ENCODE peak calls at places on chromosome 9, in five cellular contexts. G is GM04504, F is heart left ventricle, O is sigmoid colon, W is stromal cell of bone marrow. K is an unnamed sample.

GRCh38 chr9:81613002-81613750 is 76.2 kb downstream of the TLE1 start:
- DNase-seq in G (peak), F (peak), O (peak), W (no peak), K (no peak)

GRCh38 chr9:106961623-106962022 is 98.7 kb downstream of the ZNF462 start:
- DNase-seq in G (no peak), F (no peak), O (no peak), W (no peak), K (no peak)

GRCh38 chr9:16718952-16719351 is 151.5 kb downstream of the BNC2 start:
- DNase-seq in G (no peak), F (no peak), O (no peak), W (no peak), K (no peak)

GRCh38 chr9:6549106-6549505 is 96.4 kb downstream of the GLDC start:
- DNase-seq in G (no peak), F (no peak), O (no peak), W (no peak), K (no peak)

GRCh38 chr9:98101416-98101815 is 17.6 kb downstream of the TRIM14 start:
- DNase-seq in G (no peak), F (no peak), O (no peak), W (no peak), K (no peak)

GRCh38 chr9:15298362-15298761 is 8.7 kb downstream of the TTC39B start:
- DNase-seq in G (no peak), F (no peak), O (no peak), W (no peak), K (no peak)

GRCh38 chr9:120104771-120105170 is 475.2 kb downstream of the CDK5RAP2 start:
- DNase-seq in G (no peak), F (no peak), O (no peak), W (no peak), K (no peak)

GRCh38 chr9:125767349-125767748 is 20.2 kb downstream of the PBX3 start:
- DNase-seq in G (no peak), F (no peak), O (no peak), W (no peak), K (no peak)

GRCh38 chr9:94974154-94974860 is 247.8 kb downstream of the AOPEP start:
- DNase-seq in G (no peak), F (no peak), O (no peak), W (no peak), K (no peak)

GRCh38 chr9:19998153-19998552 is 209.3 kb upstream of the SLC24A2 start:
- DNase-seq in G (no peak), F (no peak), O (no peak), W (no peak), K (no peak)

GRCh38 chr9:37839491-37840461 is 39.2 kb downstream of the DCAF10 start:
- DNase-seq in G (no peak), F (no peak), O (no peak), W (no peak), K (no peak)

GRCh38 chr9:6703898-6704639 is 53.7 kb upstream of the KDM4C start:
- DNase-seq in G (peak), F (peak), O (peak), W (peak), K (peak)

GRCh38 chr9:99213197-99213596 is 8.5 kb downstream of the ALG2 start:
- DNase-seq in G (no peak), F (no peak), O (no peak), W (no peak), K (no peak)

GRCh38 chr9:27432308-27432707 is 91.8 kb upstream of the IFNK start:
- DNase-seq in G (no peak), F (no peak), O (no peak), W (no peak), K (no peak)

GRCh38 chr9:70485273-70485858 is 70.9 kb upstream of the KLF9 start:
- DNase-seq in G (no peak), F (no peak), O (no peak), W (no peak), K (no peak)

K was measured in GM13977.